ENCODE peak calls at places on chromosomes 7 and 10, in seven cellular contexts. O, S, P, B, W, D and I are unnamed samples.

GRCh38 chr10:75597691-75598455 is 166.4 kb downstream of the LRMDA start:
- DNase-seq in D (no peak), S (no peak), P (no peak), B (no peak), W (no peak), O (no peak), I (no peak)

GRCh38 chr7:126411032-126411820 is 841.5 kb downstream of the GRM8 start:
- DNase-seq in W (no peak), S (no peak), O (no peak), D (no peak), P (no peak), B (no peak), I (no peak)

GRCh38 chr10:131891196-131891928 is 9.4 kb upstream of the PPP2R2D start:
- DNase-seq in W (no peak), B (peak), P (no peak), S (peak), O (no peak), D (no peak), I (no peak)

GRCh38 chr7:132815130-132815529 is 238.9 kb upstream of the PLXNA4 start:
- DNase-seq in B (peak), W (no peak), P (no peak), O (no peak), S (no peak), D (no peak), I (no peak)

GRCh38 chr7:40810274-40810673 is 675.5 kb downstream of the SUGCT start:
- DNase-seq in O (no peak), D (no peak), W (no peak), B (peak), P (no peak), S (no peak), I (no peak)

GRCh38 chr7:158446281-158446680 is 141.3 kb downstream of the PTPRN2 start:
- DNase-seq in O (no peak), D (no peak), W (no peak), P (no peak), S (no peak), B (no peak), I (no peak)

GRCh38 chr7:121026577-121027111 is 38.1 kb downstream of the CPED1 start:
- DNase-seq in D (no peak), P (no peak), O (no peak), B (no peak), S (no peak), W (no peak), I (no peak)

GRCh38 chr7:142854505-142855400 is at the start of gene EPHB6:
- DNase-seq in O (no peak), S (peak), D (peak), W (peak), B (peak), P (peak), I (peak)

GRCh38 chr7:96131525-96131924 is 190.4 kb downstream of the SLC25A13 start:
- DNase-seq in D (no peak), S (no peak), P (peak), O (no peak), B (no peak), W (no peak), I (no peak)

GRCh38 chr10:8095962-8096361 is 41.5 kb downstream of the GATA3 start:
- DNase-seq in O (no peak), D (no peak), P (no peak), B (no peak), S (no peak), W (no peak), I (no peak)

GRCh38 chr7:108448777-108449576 is 7.3 kb downstream of the NRCAM start:
- DNase-seq in O (no peak), B (no peak), P (peak), S (no peak), W (no peak), D (no peak), I (no peak)

GRCh38 chr7:1590476-1590875 is 20.6 kb upstream of the PSMG3 start:
- DNase-seq in D (no peak), W (no peak), S (no peak), O (no peak), P (no peak), B (no peak), I (no peak)

GRCh38 chr7:91068136-91068795 is 196.0 kb upstream of the FZD1 start:
- DNase-seq in B (no peak), O (no peak), W (no peak), D (no peak), P (no peak), S (no peak), I (no peak)

GRCh38 chr10:116889066-116889465 is 39.8 kb downstream of the ENO4 start:
- DNase-seq in D (no peak), O (no peak), B (no peak), P (no peak), W (no peak), S (no peak), I (no peak)

GRCh38 chr7:12851841-12852240 is 164.4 kb downstream of the ARL4A start:
- DNase-seq in W (no peak), O (no peak), P (no peak), D (no peak), B (no peak), S (no peak), I (no peak)

GRCh38 chr7:116030626-116031276 is at the start of gene TFEC:
- DNase-seq in P (no peak), D (no peak), O (no peak), S (no peak), W (no peak), B (peak), I (no peak)

GRCh38 chr7:20241491-20242261 is 24.5 kb upstream of the MACC1 start:
- DNase-seq in P (peak), W (no peak), O (no peak), D (peak), B (peak), S (peak), I (no peak)

GRCh38 chr10:24344279-24344678 is 135.3 kb downstream of the KIAA1217 start:
- DNase-seq in W (no peak), D (no peak), B (peak), P (no peak), O (no peak), S (peak), I (no peak)

GRCh38 chr10:6912424-6912823 is 332.3 kb upstream of the PRKCQ start:
- DNase-seq in O (no peak), W (no peak), S (no peak), B (no peak), P (no peak), D (peak), I (no peak)

GRCh38 chr10:3034611-3035010 is 32.7 kb upstream of the PFKP start:
- DNase-seq in B (no peak), P (no peak), O (no peak), D (no peak), W (no peak), S (no peak), I (no peak)

GRCh38 chr10:64115913-64116643 is 594.9 kb downstream of the REEP3 start:
- DNase-seq in D (no peak), O (no peak), B (peak), W (no peak), P (peak), S (peak), I (no peak)

GRCh38 chr10:110398419-110399162 is 93.9 kb upstream of the SMNDC1 start:
- DNase-seq in P (no peak), B (peak), W (no peak), D (no peak), S (peak), O (no peak), I (no peak)

GRCh38 chr7:30281263-30281662 is 3.1 kb upstream of the ZNRF2 start:
- DNase-seq in O (no peak), S (no peak), B (no peak), W (no peak), D (no peak), P (no peak), I (no peak)